ENCODE peak calls at places on chromosomes 3 and 15, in four cellular contexts. U is CD8-positive, alpha-beta memory T cell; Q is NCI-H460; I is sigmoid colon. J is an unnamed sample.

GRCh38 chr3:124492824-124493223 is 237.4 kb upstream of the UMPS start:
- DNase-seq in Q (peak), I (no peak), U (no peak), J (no peak)

GRCh38 chr3:74273091-74273490 is 341.4 kb downstream of the CNTN3 start:
- DNase-seq in Q (no peak), I (no peak), U (no peak), J (no peak)

GRCh38 chr15:43316007-43316968 is 14.1 kb downstream of the LCMT2 start:
- DNase-seq in Q (no peak), I (peak), U (no peak), J (no peak)

GRCh38 chr15:24878153-24878552 is 76.6 kb upstream of the SNRPN start:
- DNase-seq in I (peak), U (no peak), Q (no peak), J (peak)

GRCh38 chr3:69081583-69082262 is 1.6 kb upstream of the UBA3 start:
- DNase-seq in I (no peak), U (no peak), Q (peak), J (no peak)

GRCh38 chr3:177320765-177321247 is 123.5 kb upstream of the TBL1XR1 start:
- DNase-seq in U (no peak), I (no peak), Q (no peak), J (no peak)

GRCh38 chr15:73900129-73900712 is 26.0 kb upstream of the LOXL1 start:
- DNase-seq in U (no peak), Q (no peak), I (no peak), J (no peak)

GRCh38 chr3:175951047-175951694 is 1092.0 kb downstream of the NAALADL2 start:
- DNase-seq in Q (no peak), I (no peak), U (no peak), J (no peak)

GRCh38 chr3:141055536-141056445 is 4.6 kb downstream of the SPSB4 start:
- DNase-seq in I (no peak), U (no peak), Q (no peak), J (peak)

GRCh38 chr3:195226900-195227447 is 44.0 kb downstream of the XXYLT1 start:
- DNase-seq in U (no peak), I (peak), Q (no peak), J (no peak)

GRCh38 chr15:37078000-37078399 is 22.3 kb downstream of the MEIS2 start:
- DNase-seq in U (no peak), Q (no peak), I (no peak), J (no peak)

J was measured in caudate nucleus.